ENCODE peak calls at places on chromosomes 4 and X, in seven cellular contexts. X is EL, Z is fibroblast of the conjunctiva, P is NCI-H345, J is mammary epithelial cell, I is brain microvascular endothelial cell, S is progenitor cell of endocrine pancreas. B is an unnamed sample.

GRCh38 chrX:10404435-10404834 is 215.9 kb downstream of the MID1 start:
- DNase-seq in X (peak; percentile 51), Z (no peak), P (no peak), J (no peak), I (no peak), S (no peak), B (no peak)

GRCh38 chr4:152304220-152304619 is 231.7 kb downstream of the FBXW7 start:
- DNase-seq in X (no peak), Z (no peak), P (no peak), J (peak; percentile 33), I (no peak), S (no peak), B (peak; percentile 55)

GRCh38 chr4:94758141-94758699 is 465 bp downstream of the BMPR1B start:
- DNase-seq in X (peak; percentile 4), Z (no peak), P (no peak), J (no peak), I (peak; percentile 14), S (peak; percentile 60), B (no peak)

GRCh38 chr4:1979477-1980196 is 29.1 kb downstream of the NELFA start:
- DNase-seq in X (no peak), Z (no peak), P (no peak), J (no peak), I (no peak), S (no peak), B (no peak)

GRCh38 chrX:70231666-70232065 is 2.8 kb upstream of the AWAT1 start:
- DNase-seq in X (no peak), Z (no peak), P (no peak), J (no peak), I (no peak), S (no peak), B (no peak)

GRCh38 chr4:164423819-164424218 is 330.1 kb upstream of the SMIM31 start:
- DNase-seq in X (no peak), Z (no peak), P (no peak), J (no peak), I (no peak), S (no peak), B (no peak)

GRCh38 chrX:18640686-18641085 is 31.2 kb downstream of the RS1 start:
- DNase-seq in X (no peak), Z (no peak), P (no peak), J (no peak), I (no peak), S (no peak), B (no peak)

GRCh38 chr4:73410916-73411730 is 7.0 kb downstream of the ALB start:
- DNase-seq in X (no peak), Z (no peak), P (no peak), J (no peak), I (no peak), S (no peak), B (no peak)

GRCh38 chrX:118355225-118355920 is 9.5 kb downstream of the WDR44 start:
- DNase-seq in X (no peak), Z (no peak), P (no peak), J (peak; percentile 24), I (no peak), S (no peak), B (no peak)

GRCh38 chr4:48906283-48907173 is at the start of gene OCIAD2:
- DNase-seq in X (peak; percentile 58), Z (no peak), P (peak; percentile 88), J (peak; percentile 57), I (no peak), S (peak; percentile 54), B (no peak)

GRCh38 chrX:21905209-21905735 is 35.2 kb upstream of the SMS start:
- DNase-seq in X (no peak), Z (no peak), P (peak; percentile 19), J (no peak), I (no peak), S (no peak), B (no peak)

GRCh38 chr4:98946359-98946758 is 17.4 kb upstream of the EIF4E start:
- DNase-seq in X (no peak), Z (no peak), P (no peak), J (no peak), I (no peak), S (no peak), B (no peak)

GRCh38 chr4:24211821-24212220 is 322.0 kb upstream of the PPARGC1A start:
- DNase-seq in X (peak; percentile 45), Z (no peak), P (no peak), J (no peak), I (peak; percentile 35), S (no peak), B (no peak)